ENCODE peak calls at places on chromosomes 2 and 18, in eight cellular contexts. One of them, this sample, is unnamed.

GRCh38 chr2:237558918-237559645 is 7.3 kb upstream of the PRLH start:
- DNase-seq in HepG2: no peak
- DNase-seq in endodermal cell: no peak
- DNase-seq in pancreas: no peak
- DNase-seq in CD8-positive, alpha-beta T cell: no peak
- DNase-seq in neural progenitor cell: no peak
- DNase-seq in cardiac muscle cell: no peak
- DNase-seq in psoas muscle: peak; percentile 86
- DNase-seq in this sample: peak; percentile 88

GRCh38 chr2:160073284-160073888 is 11.0 kb upstream of the PLA2R1 start:
- DNase-seq in HepG2: peak; percentile 12
- DNase-seq in endodermal cell: no peak
- DNase-seq in pancreas: no peak
- DNase-seq in CD8-positive, alpha-beta T cell: no peak
- DNase-seq in neural progenitor cell: no peak
- DNase-seq in cardiac muscle cell: no peak
- DNase-seq in psoas muscle: no peak
- DNase-seq in this sample: no peak

GRCh38 chr2:230861564-230862255 is 3.0 kb upstream of the ITM2C start:
- DNase-seq in HepG2: no peak
- DNase-seq in endodermal cell: peak; percentile 88
- DNase-seq in pancreas: no peak
- DNase-seq in CD8-positive, alpha-beta T cell: no peak
- DNase-seq in neural progenitor cell: no peak
- DNase-seq in cardiac muscle cell: peak; percentile 67
- DNase-seq in psoas muscle: no peak
- DNase-seq in this sample: no peak

GRCh38 chr2:4221434-4221833 is 518.1 kb downstream of the DCDC2C start:
- DNase-seq in HepG2: no peak
- DNase-seq in endodermal cell: no peak
- DNase-seq in pancreas: no peak
- DNase-seq in CD8-positive, alpha-beta T cell: no peak
- DNase-seq in neural progenitor cell: no peak
- DNase-seq in cardiac muscle cell: no peak
- DNase-seq in psoas muscle: no peak
- DNase-seq in this sample: no peak

GRCh38 chr2:180450841-180451240 is 443.7 kb upstream of the CWC22 start:
- DNase-seq in HepG2: no peak
- DNase-seq in endodermal cell: no peak
- DNase-seq in pancreas: no peak
- DNase-seq in CD8-positive, alpha-beta T cell: no peak
- DNase-seq in neural progenitor cell: no peak
- DNase-seq in cardiac muscle cell: no peak
- DNase-seq in psoas muscle: no peak
- DNase-seq in this sample: no peak

GRCh38 chr2:240946046-240946445 is 39.9 kb downstream of the CROCC2 start:
- DNase-seq in HepG2: no peak
- DNase-seq in endodermal cell: peak; percentile 26
- DNase-seq in pancreas: no peak
- DNase-seq in CD8-positive, alpha-beta T cell: no peak
- DNase-seq in neural progenitor cell: no peak
- DNase-seq in cardiac muscle cell: no peak
- DNase-seq in psoas muscle: no peak
- DNase-seq in this sample: peak; percentile 10

GRCh38 chr18:39624934-39625333 is 2059.3 kb upstream of the CELF4 start:
- DNase-seq in HepG2: no peak
- DNase-seq in endodermal cell: no peak
- DNase-seq in pancreas: no peak
- DNase-seq in CD8-positive, alpha-beta T cell: no peak
- DNase-seq in neural progenitor cell: no peak
- DNase-seq in cardiac muscle cell: no peak
- DNase-seq in psoas muscle: no peak
- DNase-seq in this sample: no peak

GRCh38 chr2:145715601-145716000 is 1195.7 kb upstream of the ZEB2 start:
- DNase-seq in HepG2: no peak
- DNase-seq in endodermal cell: no peak
- DNase-seq in pancreas: no peak
- DNase-seq in CD8-positive, alpha-beta T cell: no peak
- DNase-seq in neural progenitor cell: no peak
- DNase-seq in cardiac muscle cell: no peak
- DNase-seq in psoas muscle: no peak
- DNase-seq in this sample: no peak

GRCh38 chr2:162016080-162016479 is 57.9 kb downstream of the DPP4 start:
- DNase-seq in HepG2: peak; percentile 72
- DNase-seq in endodermal cell: no peak
- DNase-seq in pancreas: no peak
- DNase-seq in CD8-positive, alpha-beta T cell: no peak
- DNase-seq in neural progenitor cell: no peak
- DNase-seq in cardiac muscle cell: no peak
- DNase-seq in psoas muscle: no peak
- DNase-seq in this sample: no peak

GRCh38 chr2:159083601-159084000 is 115.2 kb downstream of the TANC1 start:
- DNase-seq in HepG2: peak; percentile 18
- DNase-seq in endodermal cell: no peak
- DNase-seq in pancreas: no peak
- DNase-seq in CD8-positive, alpha-beta T cell: no peak
- DNase-seq in neural progenitor cell: no peak
- DNase-seq in cardiac muscle cell: no peak
- DNase-seq in psoas muscle: no peak
- DNase-seq in this sample: no peak

GRCh38 chr2:148604927-148605326 is 39.6 kb upstream of the EPC2 start:
- DNase-seq in HepG2: no peak
- DNase-seq in endodermal cell: no peak
- DNase-seq in pancreas: no peak
- DNase-seq in CD8-positive, alpha-beta T cell: no peak
- DNase-seq in neural progenitor cell: no peak
- DNase-seq in cardiac muscle cell: no peak
- DNase-seq in psoas muscle: no peak
- DNase-seq in this sample: no peak

GRCh38 chr2:54464334-54464733 is 8.2 kb downstream of the SPTBN1 start:
- DNase-seq in HepG2: no peak
- DNase-seq in endodermal cell: no peak
- DNase-seq in pancreas: no peak
- DNase-seq in CD8-positive, alpha-beta T cell: no peak
- DNase-seq in neural progenitor cell: no peak
- DNase-seq in cardiac muscle cell: no peak
- DNase-seq in psoas muscle: no peak
- DNase-seq in this sample: no peak

GRCh38 chr2:151758744-151759143 is 24.5 kb upstream of the NEB start:
- DNase-seq in HepG2: no peak
- DNase-seq in endodermal cell: no peak
- DNase-seq in pancreas: no peak
- DNase-seq in CD8-positive, alpha-beta T cell: no peak
- DNase-seq in neural progenitor cell: no peak
- DNase-seq in cardiac muscle cell: no peak
- DNase-seq in psoas muscle: no peak
- DNase-seq in this sample: no peak

GRCh38 chr2:227234432-227234831 is 70.0 kb downstream of the COL4A3 start:
- DNase-seq in HepG2: no peak
- DNase-seq in endodermal cell: no peak
- DNase-seq in pancreas: no peak
- DNase-seq in CD8-positive, alpha-beta T cell: no peak
- DNase-seq in neural progenitor cell: no peak
- DNase-seq in cardiac muscle cell: no peak
- DNase-seq in psoas muscle: no peak
- DNase-seq in this sample: no peak

GRCh38 chr2:69547984-69548715 is 95.4 kb downstream of the AAK1 start:
- DNase-seq in HepG2: no peak
- DNase-seq in endodermal cell: no peak
- DNase-seq in pancreas: no peak
- DNase-seq in CD8-positive, alpha-beta T cell: no peak
- DNase-seq in neural progenitor cell: no peak
- DNase-seq in cardiac muscle cell: no peak
- DNase-seq in psoas muscle: no peak
- DNase-seq in this sample: no peak

GRCh38 chr18:1840878-1841277 is 730.4 kb downstream of the METTL4 start:
- DNase-seq in HepG2: no peak
- DNase-seq in endodermal cell: no peak
- DNase-seq in pancreas: no peak
- DNase-seq in CD8-positive, alpha-beta T cell: no peak
- DNase-seq in neural progenitor cell: no peak
- DNase-seq in cardiac muscle cell: no peak
- DNase-seq in psoas muscle: no peak
- DNase-seq in this sample: no peak

GRCh38 chr2:11873766-11874165 is 127.3 kb downstream of the LPIN1 start:
- DNase-seq in HepG2: no peak
- DNase-seq in endodermal cell: no peak
- DNase-seq in pancreas: no peak
- DNase-seq in CD8-positive, alpha-beta T cell: no peak
- DNase-seq in neural progenitor cell: no peak
- DNase-seq in cardiac muscle cell: no peak
- DNase-seq in psoas muscle: no peak
- DNase-seq in this sample: no peak

GRCh38 chr2:105215586-105216192 is 25.9 kb upstream of the GPR45 start:
- DNase-seq in HepG2: no peak
- DNase-seq in endodermal cell: peak; percentile 10
- DNase-seq in pancreas: no peak
- DNase-seq in CD8-positive, alpha-beta T cell: no peak
- DNase-seq in neural progenitor cell: no peak
- DNase-seq in cardiac muscle cell: no peak
- DNase-seq in psoas muscle: no peak
- DNase-seq in this sample: no peak

GRCh38 chr2:151987484-151987883 is 111.4 kb downstream of the CACNB4 start:
- DNase-seq in HepG2: no peak
- DNase-seq in endodermal cell: no peak
- DNase-seq in pancreas: no peak
- DNase-seq in CD8-positive, alpha-beta T cell: no peak
- DNase-seq in neural progenitor cell: no peak
- DNase-seq in cardiac muscle cell: no peak
- DNase-seq in psoas muscle: no peak
- DNase-seq in this sample: no peak

GRCh38 chr2:53751728-53752127 is 15.9 kb upstream of the CHAC2 start:
- DNase-seq in HepG2: no peak
- DNase-seq in endodermal cell: no peak
- DNase-seq in pancreas: no peak
- DNase-seq in CD8-positive, alpha-beta T cell: no peak
- DNase-seq in neural progenitor cell: no peak
- DNase-seq in cardiac muscle cell: no peak
- DNase-seq in psoas muscle: no peak
- DNase-seq in this sample: no peak

GRCh38 chr2:177758591-177759371 is 313.8 kb downstream of the PDE11A start:
- DNase-seq in HepG2: peak; percentile 16
- DNase-seq in endodermal cell: peak; percentile 82
- DNase-seq in pancreas: no peak
- DNase-seq in CD8-positive, alpha-beta T cell: no peak
- DNase-seq in neural progenitor cell: peak; percentile 80
- DNase-seq in cardiac muscle cell: peak; percentile 76
- DNase-seq in psoas muscle: peak; percentile 58
- DNase-seq in this sample: peak; percentile 59

GRCh38 chr2:240466579-240467148 is 31.2 kb downstream of the GPC1 start:
- DNase-seq in HepG2: no peak
- DNase-seq in endodermal cell: peak; percentile 47
- DNase-seq in pancreas: peak; percentile 28
- DNase-seq in CD8-positive, alpha-beta T cell: no peak
- DNase-seq in neural progenitor cell: no peak
- DNase-seq in cardiac muscle cell: no peak
- DNase-seq in psoas muscle: peak; percentile 49
- DNase-seq in this sample: peak; percentile 15

GRCh38 chr2:20702563-20702962 is 35.6 kb downstream of the GDF7 start:
- DNase-seq in HepG2: no peak
- DNase-seq in endodermal cell: no peak
- DNase-seq in pancreas: no peak
- DNase-seq in CD8-positive, alpha-beta T cell: no peak
- DNase-seq in neural progenitor cell: no peak
- DNase-seq in cardiac muscle cell: no peak
- DNase-seq in psoas muscle: no peak
- DNase-seq in this sample: no peak

GRCh38 chr2:106582431-106583143 is 95.4 kb downstream of the CD8B2 start:
- DNase-seq in HepG2: peak; percentile 79
- DNase-seq in endodermal cell: peak; percentile 86
- DNase-seq in pancreas: peak; percentile 72
- DNase-seq in CD8-positive, alpha-beta T cell: peak; percentile 26
- DNase-seq in neural progenitor cell: peak; percentile 86
- DNase-seq in cardiac muscle cell: peak; percentile 82
- DNase-seq in psoas muscle: peak; percentile 76
- DNase-seq in this sample: peak; percentile 86
- H3K4me3 ChIP-seq in HepG2: no peak overlapping the region
- H3K4me3 ChIP-seq in endodermal cell: peak overlapping the region; percentile 72
- H3K4me3 ChIP-seq in pancreas: peak overlapping the region; percentile 3
- H3K4me3 ChIP-seq in CD8-positive, alpha-beta T cell: peak overlapping the region; percentile 57
- H3K4me3 ChIP-seq in neural progenitor cell: peak overlapping the region; percentile 37
- H3K4me3 ChIP-seq in cardiac muscle cell: peak overlapping the region; percentile 24
- H3K4me3 ChIP-seq in psoas muscle: peak overlapping the region; percentile 27
- H3K4me3 ChIP-seq in this sample: no peak overlapping the region

GRCh38 chr2:119702918-119703401 is 24.0 kb downstream of the TMEM177 start:
- DNase-seq in HepG2: peak; percentile 73
- DNase-seq in endodermal cell: peak; percentile 96
- DNase-seq in pancreas: peak; percentile 73
- DNase-seq in CD8-positive, alpha-beta T cell: peak; percentile 27
- DNase-seq in neural progenitor cell: peak; percentile 86
- DNase-seq in cardiac muscle cell: peak; percentile 78
- DNase-seq in psoas muscle: peak; percentile 80
- DNase-seq in this sample: peak; percentile 73
- TF ChIP-seq CTCF in HepG2: peak; percentile 98
- TF ChIP-seq CTCF in endodermal cell: peak; percentile 99
- TF ChIP-seq CTCF in pancreas: peak; percentile 96
- TF ChIP-seq CTCF in CD8-positive, alpha-beta T cell: peak; percentile 92
- TF ChIP-seq CTCF in neural progenitor cell: peak; percentile 93
- TF ChIP-seq CTCF in cardiac muscle cell: peak; percentile 99
- TF ChIP-seq CTCF in psoas muscle: peak; percentile 96
- TF ChIP-seq CTCF in this sample: peak; percentile 84

GRCh38 chr2:234395801-234396478 is 100.9 kb downstream of the ARL4C start:
- DNase-seq in HepG2: no peak
- DNase-seq in endodermal cell: peak; percentile 58
- DNase-seq in pancreas: no peak
- DNase-seq in CD8-positive, alpha-beta T cell: no peak
- DNase-seq in neural progenitor cell: peak; percentile 37
- DNase-seq in cardiac muscle cell: no peak
- DNase-seq in psoas muscle: no peak
- DNase-seq in this sample: no peak
- H3K4me1 ChIP-seq in HepG2: no peaks in the 10 kb centered on the region
- H3K4me1 ChIP-seq in endodermal cell: no peaks in the 10 kb centered on the region
- H3K4me1 ChIP-seq in pancreas: no peaks in the 10 kb centered on the region
- H3K4me1 ChIP-seq in CD8-positive, alpha-beta T cell: peaks cover 41% of the 10 kb centered on the region
- H3K4me1 ChIP-seq in neural progenitor cell: peaks cover 12% of the 10 kb centered on the region
- H3K4me1 ChIP-seq in cardiac muscle cell: no peaks in the 10 kb centered on the region
- H3K4me1 ChIP-seq in psoas muscle: no peaks in the 10 kb centered on the region
- H3K4me1 ChIP-seq in this sample: no peaks in the 10 kb centered on the region

GRCh38 chr2:170843656-170844055 is 27.0 kb downstream of the GAD1 start:
- DNase-seq in HepG2: no peak
- DNase-seq in endodermal cell: no peak
- DNase-seq in pancreas: no peak
- DNase-seq in CD8-positive, alpha-beta T cell: no peak
- DNase-seq in neural progenitor cell: no peak
- DNase-seq in cardiac muscle cell: no peak
- DNase-seq in psoas muscle: no peak
- DNase-seq in this sample: no peak

GRCh38 chr2:170847716-170848115 is 31.0 kb downstream of the GAD1 start:
- DNase-seq in HepG2: no peak
- DNase-seq in endodermal cell: peak; percentile 29
- DNase-seq in pancreas: no peak
- DNase-seq in CD8-positive, alpha-beta T cell: no peak
- DNase-seq in neural progenitor cell: no peak
- DNase-seq in cardiac muscle cell: no peak
- DNase-seq in psoas muscle: no peak
- DNase-seq in this sample: no peak

GRCh38 chr2:170842785-170843184 is 26.1 kb downstream of the GAD1 start:
- DNase-seq in HepG2: no peak
- DNase-seq in endodermal cell: no peak
- DNase-seq in pancreas: no peak
- DNase-seq in CD8-positive, alpha-beta T cell: no peak
- DNase-seq in neural progenitor cell: no peak
- DNase-seq in cardiac muscle cell: no peak
- DNase-seq in psoas muscle: no peak
- DNase-seq in this sample: no peak

GRCh38 chr2:170846318-170846717 is 29.6 kb downstream of the GAD1 start:
- DNase-seq in HepG2: no peak
- DNase-seq in endodermal cell: no peak
- DNase-seq in pancreas: no peak
- DNase-seq in CD8-positive, alpha-beta T cell: no peak
- DNase-seq in neural progenitor cell: no peak
- DNase-seq in cardiac muscle cell: no peak
- DNase-seq in psoas muscle: no peak
- DNase-seq in this sample: no peak

GRCh38 chr2:170845343-170845742 is 28.7 kb downstream of the GAD1 start:
- DNase-seq in HepG2: no peak
- DNase-seq in endodermal cell: peak; percentile 86
- DNase-seq in pancreas: no peak
- DNase-seq in CD8-positive, alpha-beta T cell: no peak
- DNase-seq in neural progenitor cell: peak; percentile 55
- DNase-seq in cardiac muscle cell: no peak
- DNase-seq in psoas muscle: no peak
- DNase-seq in this sample: peak; percentile 71
- H3K4me3 ChIP-seq in HepG2: no peak overlapping the region
- H3K4me3 ChIP-seq in endodermal cell: no peak overlapping the region
- H3K4me3 ChIP-seq in pancreas: no peak overlapping the region
- H3K4me3 ChIP-seq in CD8-positive, alpha-beta T cell: no peak overlapping the region
- H3K4me3 ChIP-seq in neural progenitor cell: no peak overlapping the region
- H3K4me3 ChIP-seq in cardiac muscle cell: no peak overlapping the region
- H3K4me3 ChIP-seq in psoas muscle: no peak overlapping the region
- H3K4me3 ChIP-seq in this sample: peak overlapping the region; percentile 2